ENCODE peak calls at places on chromosomes 13 and 19, in eight cellular contexts. K is choroid plexus epithelial cell, T is WTC11, L is epithelial cell of proximal tubule, J is stomach, Z is lower leg skin, O is ovary, B is mucosa of descending colon. V is an unnamed sample.

GRCh38 chr13:32642858-32643257 is 56.6 kb downstream of the PDS5B start:
- DNase-seq in K (no peak), T (no peak), L (no peak), J (no peak), Z (no peak), O (no peak), B (no peak), V (no peak)

GRCh38 chr13:103246581-103247200 is 180.5 kb upstream of the SLC10A2 start:
- DNase-seq in K (no peak), T (no peak), L (no peak), J (no peak), Z (no peak), O (no peak), B (no peak), V (no peak)

GRCh38 chr13:50843256-50844043 is at the start of gene DLEU7:
- DNase-seq in K (no peak), T (peak; percentile 79), L (no peak), J (no peak), Z (no peak), O (no peak), B (no peak), V (no peak)

GRCh38 chr19:2097330-2098327 is 914 bp downstream of the IZUMO4 start:
- DNase-seq in K (no peak), T (no peak), L (no peak), J (no peak), Z (no peak), O (peak; percentile 47), B (peak; percentile 55), V (no peak)

GRCh38 chr19:29139227-29139626 is 73.7 kb downstream of the UQCRFS1 start:
- DNase-seq in K (no peak), T (no peak), L (no peak), J (no peak), Z (no peak), O (no peak), B (no peak), V (no peak)

GRCh38 chr19:38044267-38045111 is 137.5 kb downstream of the SIPA1L3 start:
- DNase-seq in K (peak; percentile 57), T (no peak), L (no peak), J (no peak), Z (no peak), O (no peak), B (no peak), V (peak; percentile 74)

GRCh38 chr13:51148952-51149573 is 38.0 kb upstream of the C13orf42 start:
- DNase-seq in K (peak; percentile 88), T (peak; percentile 68), L (peak; percentile 12), J (no peak), Z (no peak), O (peak; percentile 12), B (no peak), V (peak; percentile 53)

GRCh38 chr19:33507021-33507956 is 14.3 kb downstream of the PEPD start:
- DNase-seq in K (no peak), T (no peak), L (no peak), J (no peak), Z (no peak), O (no peak), B (no peak), V (peak; percentile 19)

GRCh38 chr19:51365211-51366049 is 758 bp downstream of the ETFB start:
- DNase-seq in K (peak; percentile 65), T (no peak), L (no peak), J (peak; percentile 29), Z (no peak), O (peak; percentile 30), B (peak; percentile 55), V (peak; percentile 32)

GRCh38 chr13:105410602-105411001 is 1124.9 kb downstream of the EFNB2 start:
- DNase-seq in K (peak; percentile 67), T (peak; percentile 83), L (no peak), J (peak; percentile 67), Z (peak; percentile 85), O (no peak), B (peak; percentile 74), V (no peak)

GRCh38 chr13:20425819-20426219 is 99.8 kb downstream of the CRYL1 start:
- DNase-seq in K (no peak), T (no peak), L (peak; percentile 35), J (no peak), Z (peak; percentile 79), O (no peak), B (no peak), V (no peak)

GRCh38 chr19:37929512-37929911 is 22.5 kb downstream of the SIPA1L3 start:
- DNase-seq in K (no peak), T (no peak), L (no peak), J (no peak), Z (no peak), O (no peak), B (no peak), V (no peak)

GRCh38 chr13:45339867-45340266 is 1.1 kb downstream of the TPT1 start:
- DNase-seq in K (no peak), T (no peak), L (no peak), J (no peak), Z (no peak), O (no peak), B (no peak), V (no peak)

GRCh38 chr19:31071157-31071855 is 277.9 kb downstream of the TSHZ3 start:
- DNase-seq in K (peak; percentile 3), T (no peak), L (no peak), J (no peak), Z (peak; percentile 21), O (no peak), B (peak; percentile 69), V (no peak)

GRCh38 chr19:36140289-36141038 is 598 bp downstream of the CAPNS1 start:
- DNase-seq in K (peak; percentile 64), T (peak; percentile 60), L (no peak), J (peak; percentile 39), Z (peak; percentile 88), O (peak; percentile 65), B (peak; percentile 72), V (no peak)

GRCh38 chr13:38664920-38665319 is 22.0 kb upstream of the FREM2 start:
- DNase-seq in K (no peak), T (no peak), L (no peak), J (no peak), Z (no peak), O (no peak), B (no peak), V (no peak)

DNA sequence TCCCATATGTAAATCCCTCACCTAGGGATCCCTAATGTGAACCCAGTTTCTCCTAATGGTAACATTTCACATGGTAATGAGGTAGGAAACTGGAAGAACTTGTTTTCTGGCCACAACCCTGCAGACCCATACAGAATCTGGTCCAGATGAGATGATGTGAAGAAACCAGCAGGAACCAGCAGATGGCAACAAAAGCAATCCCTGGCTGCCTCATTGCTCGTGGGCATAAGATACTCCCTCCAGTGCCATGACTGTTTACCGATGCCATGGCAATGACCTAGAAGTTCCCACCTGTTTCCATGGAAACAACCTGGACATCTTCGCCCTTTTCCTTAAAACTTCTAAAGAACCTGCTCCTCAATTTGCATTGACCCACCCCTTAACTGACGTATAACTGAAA is 1.4 kb upstream of the CD209 start:
- DNase-seq in K (peak; percentile 21), T (peak; percentile 62), L (no peak), J (no peak), Z (no peak), O (no peak), B (no peak), V (peak; percentile 13)
- TF ChIP-seq CTCF in K (peak; percentile 28), T (no peak), L (peak; percentile 51), J (no peak), Z (no peak), O (no peak), B (no peak), V (peak; percentile 29)

GRCh38 chr13:64997438-64997837 is 2232.7 kb downstream of the PCDH9 start:
- DNase-seq in K (no peak), T (no peak), L (no peak), J (no peak), Z (no peak), O (no peak), B (no peak), V (no peak)

GRCh38 chr13:64992314-64992713 is 2237.8 kb downstream of the PCDH9 start:
- DNase-seq in K (peak; percentile 65), T (no peak), L (no peak), J (no peak), Z (no peak), O (no peak), B (no peak), V (no peak)

GRCh38 chr13:64993514-64994164 is 2236.5 kb downstream of the PCDH9 start:
- DNase-seq in K (no peak), T (no peak), L (no peak), J (no peak), Z (no peak), O (no peak), B (no peak), V (no peak)
- TF ChIP-seq CTCF in K (no peak), T (no peak), L (no peak), J (no peak), Z (no peak), O (no peak), B (no peak), V (no peak)

GRCh38 chr19:49133621-49134454 is 14.5 kb downstream of the PPFIA3 start:
- DNase-seq in K (peak; percentile 57), T (peak; percentile 90), L (no peak), J (peak; percentile 90), Z (no peak), O (peak; percentile 65), B (peak; percentile 96), V (no peak)
- TF ChIP-seq CTCF in K (peak; percentile 33), T (no peak), L (peak; percentile 21), J (no peak), Z (no peak), O (no peak), B (no peak), V (no peak)

GRCh38 chr19:7933411-7933810 is 7.5 kb upstream of the CTXN1 start:
- DNase-seq in K (no peak), T (no peak), L (no peak), J (no peak), Z (no peak), O (no peak), B (no peak), V (no peak)
- TF ChIP-seq CTCF in K (peak; percentile 42), T (no peak), L (peak; percentile 46), J (no peak), Z (no peak), O (no peak), B (no peak), V (peak; percentile 68)

GRCh38 chr19:17303167-17303939 is at the start of gene ABHD8:
- DNase-seq in K (peak; percentile 97), T (peak; percentile 99), L (no peak), J (peak; percentile 97), Z (peak; percentile 99), O (peak; percentile 98), B (peak; percentile 98), V (peak; percentile 94)
- TF ChIP-seq CTCF in K (no peak), T (peak; percentile 21), L (peak; percentile 34), J (peak; percentile 74), Z (no peak), O (peak; percentile 71), B (peak; percentile 74), V (peak; percentile 82)

DNA sequence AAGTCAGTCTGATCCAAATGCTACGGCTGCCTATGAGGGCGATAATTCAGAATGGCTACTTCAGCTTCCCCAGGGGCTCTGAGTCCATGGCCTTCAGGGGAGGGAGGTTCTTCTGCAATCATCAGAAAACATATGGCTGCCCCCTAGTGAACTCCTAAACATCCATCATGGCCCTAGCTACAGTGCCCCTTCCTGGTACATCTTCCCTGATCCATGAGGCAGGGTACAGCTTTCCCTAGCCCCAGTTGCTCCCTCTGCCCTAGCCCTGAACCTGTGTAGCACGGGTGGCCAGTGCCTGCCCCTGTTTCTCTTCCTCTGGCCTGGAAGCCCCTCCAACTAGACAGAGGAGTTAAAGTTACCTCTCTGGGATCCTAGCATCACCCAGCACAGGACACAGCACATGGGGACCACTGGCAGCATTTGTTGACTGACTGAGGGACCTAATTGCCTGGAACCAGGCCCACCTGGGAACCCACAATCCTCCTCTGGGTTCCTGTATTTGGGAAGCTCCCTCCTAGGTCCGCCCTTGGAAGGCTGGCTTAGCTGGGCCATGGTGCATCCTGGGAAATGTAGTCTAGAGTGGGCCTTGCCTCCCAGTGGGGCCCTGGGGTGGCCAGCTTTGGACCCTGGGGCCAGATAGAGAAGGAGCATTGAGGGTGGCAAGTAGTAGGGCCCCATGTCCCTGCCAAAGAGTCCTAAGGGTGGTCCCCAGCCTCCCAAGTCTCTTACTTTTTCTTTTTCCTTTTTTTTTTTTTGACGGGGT is 17.7 kb upstream of the SEMA6B start:
- DNase-seq in K (peak; percentile 39), T (no peak), L (no peak), J (no peak), Z (no peak), O (no peak), B (no peak), V (no peak)
- TF ChIP-seq CTCF in K (no peak), T (no peak), L (no peak), J (no peak), Z (no peak), O (no peak), B (no peak), V (no peak)

V was measured in HFFc6.